ENCODE peak calls at places on chromosomes 12 and 14, in six cellular contexts. O is HepG2, T is H1, X is K562, G is GM12878, A is endothelial cell of umbilical vein. L is an unnamed sample.

GRCh38 chr12:19431407-19432308 is 7.6 kb upstream of the AEBP2 start:
- DNase-seq in X (no peak), O (no peak), A (peak), G (peak), T (no peak), L (no peak)

GRCh38 chr12:54935235-54935951 is 49.2 kb downstream of the TESPA1 start:
- DNase-seq in A (peak), G (peak), X (peak), T (no peak), O (peak), L (peak)

GRCh38 chr14:101889898-101890297 is 74.5 kb upstream of the DYNC1H1 start:
- DNase-seq in O (no peak), T (no peak), X (no peak), G (no peak), A (peak), L (no peak)

GRCh38 chr14:60647081-60647836 is 2.0 kb downstream of the SIX1 start:
- DNase-seq in G (no peak), A (peak), O (peak), X (no peak), T (no peak), L (no peak)

GRCh38 chr14:99191663-99192621 is 80.1 kb downstream of the BCL11B start:
- DNase-seq in O (no peak), X (no peak), G (no peak), A (peak), T (no peak), L (no peak)

GRCh38 chr14:61269321-61270083 is 11.6 kb downstream of the TMEM30B start:
- DNase-seq in X (peak), O (peak), G (peak), T (no peak), A (peak), L (peak)

GRCh38 chr12:111362687-111363475 is 6.0 kb downstream of the PHETA1 start:
- DNase-seq in A (no peak), G (no peak), O (no peak), T (no peak), X (no peak), L (no peak)

GRCh38 chr12:126191037-126191891 is 1126.0 kb downstream of the AACS start:
- DNase-seq in A (no peak), X (no peak), T (peak), G (no peak), O (no peak), L (no peak)

GRCh38 chr14:32847867-32848266 is 90.8 kb upstream of the NPAS3 start:
- DNase-seq in X (no peak), A (no peak), O (no peak), T (no peak), G (no peak), L (no peak)

GRCh38 chr12:103517161-103517560 is 21.4 kb upstream of the C12orf42 start:
- DNase-seq in T (no peak), G (no peak), X (no peak), O (no peak), A (no peak), L (no peak)

GRCh38 chr12:106246891-106247730 is 709 bp downstream of the CKAP4 start:
- DNase-seq in A (peak), T (no peak), X (peak), G (no peak), O (no peak), L (no peak)

GRCh38 chr14:69299286-69300035 is 39.5 kb downstream of the GALNT16 start:
- DNase-seq in A (no peak), X (no peak), G (no peak), O (no peak), T (no peak), L (no peak)

GRCh38 chr12:9906888-9907287 is 25.3 kb downstream of the CLEC2A start:
- DNase-seq in T (no peak), A (no peak), G (no peak), X (no peak), O (no peak), L (no peak)

GRCh38 chr12:107976331-107976730 is 152.8 kb upstream of the WSCD2 start:
- DNase-seq in O (no peak), G (no peak), X (no peak), T (no peak), A (no peak), L (no peak)

GRCh38 chr14:50230601-50231474 is 540 bp downstream of the SOS2 start:
- DNase-seq in T (no peak), G (peak), X (no peak), A (peak), O (peak), L (peak)

GRCh38 chr12:117384735-117385134 is 23.3 kb upstream of the NOS1 start:
- DNase-seq in X (no peak), T (no peak), G (no peak), A (no peak), O (no peak), L (no peak)

GRCh38 chr12:6285532-6286306 is 24.8 kb upstream of the PLEKHG6 start:
- DNase-seq in T (no peak), X (no peak), O (no peak), G (no peak), A (no peak), L (no peak)

GRCh38 chr14:47391105-47391504 is 284.3 kb downstream of the MDGA2 start:
- DNase-seq in G (no peak), X (no peak), A (no peak), T (no peak), O (no peak), L (no peak)

GRCh38 chr12:56114084-56114483 is 2.3 kb upstream of the RPL41 start:
- DNase-seq in O (no peak), G (no peak), A (no peak), T (no peak), X (no peak), L (no peak)

GRCh38 chr14:70822706-70823185 is 13.4 kb upstream of the MAP3K9 start:
- DNase-seq in T (peak), G (no peak), X (no peak), O (no peak), A (no peak), L (no peak)

GRCh38 chr14:32507029-32507984 is 178.2 kb downstream of the AKAP6 start:
- DNase-seq in X (no peak), A (no peak), O (no peak), T (no peak), G (no peak), L (peak)

GRCh38 chr14:92651106-92651792 is 97.2 kb downstream of the LGMN start:
- DNase-seq in X (no peak), A (no peak), O (no peak), T (no peak), G (peak), L (no peak)

GRCh38 chr14:90235179-90235976 is 21.0 kb upstream of the PSMC1 start:
- DNase-seq in O (peak), A (peak), G (no peak), T (peak), X (peak), L (peak)

GRCh38 chr12:112419269-112420133 is 754 bp downstream of the PTPN11 start:
- DNase-seq in T (no peak), G (no peak), O (peak), X (no peak), A (peak), L (no peak)

GRCh38 chr12:112473056-112473455 is 54.3 kb downstream of the PTPN11 start:
- DNase-seq in G (no peak), X (peak), A (no peak), O (no peak), T (no peak), L (no peak)

GRCh38 chr12:32089156-32089950 is 17.3 kb upstream of the BICD1 start:
- DNase-seq in A (no peak), X (no peak), T (no peak), O (no peak), G (no peak), L (no peak)

DNA sequence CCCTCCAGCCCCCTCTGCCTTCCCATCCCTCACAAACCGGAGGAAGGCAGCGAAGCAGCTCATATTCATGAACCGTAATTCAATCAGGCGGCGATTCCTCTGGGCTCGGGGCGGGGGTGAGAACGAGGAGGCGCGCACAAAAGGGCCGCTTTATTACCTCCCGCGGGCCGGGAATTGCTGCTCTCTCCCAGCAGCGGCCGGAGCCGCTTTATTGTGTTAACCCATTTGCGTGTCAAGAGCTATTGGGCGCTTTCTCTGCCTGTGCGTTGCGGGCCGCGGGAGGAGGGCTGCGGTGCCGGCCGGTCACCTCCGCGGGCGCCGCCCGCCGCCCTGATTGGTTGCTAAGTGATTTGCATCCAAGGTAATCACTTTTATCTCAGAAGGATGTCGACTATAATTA is 4.8 kb downstream of the FAM222A start:
- DNase-seq in T (no peak), O (no peak), G (no peak), X (no peak), A (no peak), L (no peak)
- TF ChIP-seq EZH2 in T (no peak), O (no peak), G (no peak), X (no peak), A (peak), L (no peak)

GRCh38 chr14:78978896-78979295 is 808.7 kb downstream of the NRXN3 start:
- DNase-seq in O (no peak), A (no peak), X (no peak), T (no peak), G (no peak), L (no peak)
- H3K9ac ChIP-seq in O (no peak), A (no peak), X (no peak), T (no peak), G (no peak), L (no peak)

DNA sequence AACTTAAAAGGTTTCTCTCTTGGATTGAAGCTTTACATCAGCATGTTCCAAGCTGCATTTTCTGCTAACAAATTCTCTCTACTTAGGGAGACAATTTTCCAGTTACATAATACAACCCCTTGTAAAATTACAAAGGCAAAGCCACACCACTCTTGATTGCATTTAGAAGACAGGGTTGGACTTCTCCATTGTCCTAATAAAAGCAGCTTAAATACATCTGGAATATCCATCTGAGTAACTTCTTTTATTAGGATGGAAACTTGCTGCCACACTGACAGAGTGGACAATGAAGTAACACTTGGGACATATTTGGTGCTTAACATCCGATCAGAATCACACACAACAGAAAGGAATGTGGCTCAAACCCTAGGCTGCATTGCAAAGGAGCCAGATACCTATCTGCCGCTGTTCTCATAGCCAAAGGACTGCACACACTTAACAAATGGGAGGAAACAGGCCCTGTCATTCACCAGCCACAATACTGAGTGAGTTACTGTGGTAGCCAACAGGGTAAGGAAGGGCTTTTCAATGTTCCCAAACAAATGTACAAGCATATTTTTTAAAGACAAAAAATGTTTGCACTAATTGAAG is 157.2 kb downstream of the PAX9 start:
- DNase-seq in T (no peak), X (no peak), G (no peak), O (no peak), A (no peak), L (no peak)
- TF ChIP-seq MAX in T (no peak), X (no peak), G (no peak), O (no peak), A (no peak), L (no peak)

GRCh38 chr14:64294672-64295413 is 672 bp upstream of the ESR2 start:
- DNase-seq in X (peak), A (peak), G (peak), T (peak), O (peak), L (peak)
- TF ChIP-seq EZH2 in X (no peak), A (no peak), G (no peak), T (no peak), O (peak), L (no peak)

GRCh38 chr12:57250956-57251355 is at the start of gene STAC3:
- DNase-seq in G (no peak), A (no peak), O (no peak), X (no peak), T (no peak), L (no peak)
- H3K9ac ChIP-seq in G (no peak), A (no peak), O (no peak), X (no peak), T (peak), L (no peak)

GRCh38 chr14:93964820-93965286 is 11.5 kb downstream of the ASB2 start:
- DNase-seq in G (no peak), A (no peak), O (no peak), X (no peak), T (no peak), L (no peak)

GRCh38 chr14:93963692-93964091 is 12.7 kb downstream of the ASB2 start:
- DNase-seq in G (no peak), A (no peak), X (no peak), T (no peak), O (no peak), L (no peak)

GRCh38 chr14:93961610-93962009 is 14.8 kb downstream of the ASB2 start:
- DNase-seq in X (no peak), A (no peak), O (no peak), T (no peak), G (no peak), L (no peak)

GRCh38 chr14:93964281-93964680 is 12.1 kb downstream of the ASB2 start:
- DNase-seq in A (no peak), T (no peak), X (no peak), O (no peak), G (no peak), L (no peak)

GRCh38 chr14:93962701-93963601 is 13.4 kb downstream of the ASB2 start:
- DNase-seq in O (no peak), X (no peak), T (no peak), G (peak), A (no peak), L (no peak)
- TF ChIP-seq MAX in O (no peak), X (no peak), T (no peak), G (no peak), A (no peak), L (no peak)